ENCODE peak calls at places on chromosome 13, in nine cellular contexts. I, R, E, Y, O, W, D, B and L are unnamed samples.
A peak's percentile ranks its signal among the peaks of the same experiment; 100 is the strongest.

GRCh38 chr13:44355643-44356042 is 18.0 kb upstream of the SERP2 start:
- DNase-seq in I (no peak), R (no peak), E (no peak), Y (no peak), O (no peak), W (no peak), D (no peak), B (no peak), L (peak; percentile 21)

GRCh38 chr13:24165746-24166145 is 5.2 kb downstream of the SPATA13 start:
- DNase-seq in I (no peak), R (no peak), E (no peak), Y (no peak), O (no peak), W (no peak), D (peak; percentile 83), B (no peak), L (peak; percentile 59)

GRCh38 chr13:111966969-111967368 is 100.0 kb upstream of the SOX1 start:
- DNase-seq in I (no peak), R (no peak), E (no peak), Y (no peak), O (no peak), W (no peak), D (no peak), B (no peak), L (no peak)

GRCh38 chr13:101942038-101942437 is 459.8 kb downstream of the FGF14 start:
- DNase-seq in I (peak; percentile 54), R (peak; percentile 9), E (peak; percentile 50), Y (peak; percentile 33), O (no peak), W (no peak), D (peak; percentile 16), B (no peak), L (peak; percentile 54)

GRCh38 chr13:44155422-44156293 is 218.0 kb upstream of the SERP2 start:
- DNase-seq in I (no peak), R (no peak), E (no peak), Y (peak; percentile 20), O (no peak), W (no peak), D (peak; percentile 45), B (no peak), L (peak; percentile 84)

GRCh38 chr13:44380404-44381165 is 7.0 kb downstream of the SERP2 start:
- DNase-seq in I (no peak), R (no peak), E (no peak), Y (no peak), O (no peak), W (no peak), D (peak; percentile 48), B (no peak), L (no peak)

GRCh38 chr13:21478881-21479808 is 20.0 kb upstream of the ZDHHC20 start:
- DNase-seq in I (peak; percentile 69), R (peak; percentile 22), E (peak; percentile 83), Y (no peak), O (peak; percentile 55), W (no peak), D (peak; percentile 81), B (peak; percentile 44), L (peak; percentile 84)

GRCh38 chr13:85698236-85698635 is 101.0 kb downstream of the SLITRK6 start:
- DNase-seq in I (no peak), R (no peak), E (no peak), Y (no peak), O (no peak), W (no peak), D (peak; percentile 27), B (no peak), L (no peak)

GRCh38 chr13:32538234-32538620 is 368 bp downstream of the N4BP2L2 start:
- DNase-seq in I (peak; percentile 51), R (peak; percentile 2), E (no peak), Y (peak; percentile 14), O (no peak), W (no peak), D (peak; percentile 62), B (no peak), L (peak; percentile 84)

GRCh38 chr13:41678842-41679241 is 221.5 kb downstream of the RGCC start:
- DNase-seq in I (no peak), R (no peak), E (no peak), Y (no peak), O (no peak), W (no peak), D (no peak), B (no peak), L (no peak)

GRCh38 chr13:74256969-74257368 is 122.8 kb upstream of the KLF12 start:
- DNase-seq in I (no peak), R (no peak), E (no peak), Y (no peak), O (no peak), W (no peak), D (no peak), B (no peak), L (no peak)

GRCh38 chr13:93345642-93346220 is 119.1 kb downstream of the GPC6 start:
- DNase-seq in I (no peak), R (no peak), E (no peak), Y (no peak), O (peak; percentile 39), W (no peak), D (no peak), B (no peak), L (peak; percentile 72)

GRCh38 chr13:34070006-34070405 is 252.1 kb downstream of the RFC3 start:
- DNase-seq in I (peak; percentile 78), R (peak; percentile 6), E (no peak), Y (no peak), O (no peak), W (no peak), D (peak; percentile 12), B (peak; percentile 3), L (no peak)

GRCh38 chr13:80299046-80299445 is 41.9 kb downstream of the SPRY2 start:
- DNase-seq in I (peak; percentile 17), R (no peak), E (no peak), Y (no peak), O (no peak), W (no peak), D (no peak), B (no peak), L (no peak)

GRCh38 chr13:41019027-41019487 is at the start of gene ELF1:
- DNase-seq in I (peak; percentile 93), R (peak; percentile 26), E (peak; percentile 93), Y (no peak), O (no peak), W (no peak), D (peak; percentile 52), B (no peak), L (peak; percentile 70)

GRCh38 chr13:31538067-31539042 is 201.0 kb upstream of the RXFP2 start:
- DNase-seq in I (peak; percentile 44), R (no peak), E (peak; percentile 54), Y (no peak), O (no peak), W (no peak), D (peak; percentile 45), B (peak; percentile 47), L (peak; percentile 40)

GRCh38 chr13:50798923-50799322 is 44.6 kb downstream of the DLEU7 start:
- DNase-seq in I (peak; percentile 29), R (no peak), E (peak; percentile 71), Y (no peak), O (peak; percentile 17), W (no peak), D (no peak), B (no peak), L (no peak)

GRCh38 chr13:24244802-24245201 is 64.6 kb upstream of the C1QTNF9 start:
- DNase-seq in I (no peak), R (no peak), E (no peak), Y (no peak), O (no peak), W (no peak), D (no peak), B (no peak), L (no peak)

GRCh38 chr13:108154421-108154858 is 60.9 kb downstream of the LIG4 start:
- DNase-seq in I (peak; percentile 7), R (no peak), E (no peak), Y (no peak), O (no peak), W (no peak), D (no peak), B (no peak), L (no peak)

GRCh38 chr13:112247471-112248405 is 128.4 kb upstream of the SPACA7 start:
- DNase-seq in I (no peak), R (no peak), E (no peak), Y (no peak), O (no peak), W (no peak), D (no peak), B (no peak), L (no peak)

GRCh38 chr13:98475521-98475920 is 101.4 kb downstream of the STK24 start:
- DNase-seq in I (no peak), R (no peak), E (peak; percentile 81), Y (peak; percentile 64), O (no peak), W (no peak), D (no peak), B (no peak), L (peak; percentile 22)

GRCh38 chr13:29859971-29860370 is 9.6 kb upstream of the UBL3 start:
- DNase-seq in I (peak; percentile 73), R (peak; percentile 65), E (peak; percentile 70), Y (no peak), O (no peak), W (no peak), D (peak; percentile 87), B (peak; percentile 38), L (peak; percentile 39)

GRCh38 chr13:99178636-99179035 is 22.0 kb upstream of the UBAC2 start:
- DNase-seq in I (no peak), R (no peak), E (peak; percentile 97), Y (no peak), O (no peak), W (no peak), D (no peak), B (no peak), L (peak; percentile 41)

GRCh38 chr13:33206425-33206824 is 79.1 kb downstream of the STARD13 start:
- DNase-seq in I (peak; percentile 59), R (no peak), E (no peak), Y (no peak), O (no peak), W (no peak), D (peak; percentile 76), B (no peak), L (no peak)

GRCh38 chr13:37277435-37278144 is 172.1 kb upstream of the CSNK1A1L start:
- DNase-seq in I (peak; percentile 64), R (peak; percentile 10), E (no peak), Y (no peak), O (peak; percentile 31), W (no peak), D (peak; percentile 45), B (no peak), L (peak; percentile 41)

GRCh38 chr13:46804391-46804815 is 7.4 kb upstream of the ESD start:
- DNase-seq in I (peak; percentile 99), R (peak; percentile 88), E (no peak), Y (no peak), O (peak; percentile 81), W (no peak), D (peak; percentile 98), B (peak; percentile 66), L (peak; percentile 53)